ENCODE peak calls at places on chromosomes 11 and 22, in eight cellular contexts. N, C, G, Y, E, X, O and T are unnamed samples.

GRCh38 chr22:27778299-27779090 is 23.1 kb downstream of the MN1 start:
- ATAC-seq in N (no peak), C (no peak), G (no peak), Y (no peak), E (peak), X (no peak), O (no peak), T (peak)

GRCh38 chr11:1531961-1532586 is 40.0 kb downstream of the DUSP8 start:
- ATAC-seq in N (no peak), C (no peak), G (peak), Y (no peak), E (peak), X (no peak), O (peak), T (peak)

GRCh38 chr11:7579226-7579825 is 65.5 kb downstream of the PPFIBP2 start:
- ATAC-seq in N (no peak), C (no peak), G (peak), Y (no peak), E (peak), X (no peak), O (no peak), T (peak)

GRCh38 chr11:1157341-1157644 is 460 bp upstream of the MUC5AC start:
- ATAC-seq in N (no peak), C (no peak), G (no peak), Y (no peak), E (no peak), X (no peak), O (no peak), T (no peak)

GRCh38 chr11:104534268-104534667 is 364.0 kb downstream of the CASP12 start:
- ATAC-seq in N (no peak), C (no peak), G (no peak), Y (no peak), E (no peak), X (no peak), O (peak), T (no peak)

GRCh38 chr11:68380786-68381622 is 68.6 kb downstream of the LRP5 start:
- ATAC-seq in N (no peak), C (no peak), G (peak), Y (no peak), E (peak), X (peak), O (no peak), T (peak)

GRCh38 chr11:38130514-38130913 is 1532.5 kb upstream of the RAG2 start:
- ATAC-seq in N (no peak), C (no peak), G (no peak), Y (no peak), E (no peak), X (no peak), O (no peak), T (no peak)

GRCh38 chr11:12517741-12518140 is 140.4 kb downstream of the PARVA start:
- ATAC-seq in N (no peak), C (no peak), G (no peak), Y (no peak), E (no peak), X (no peak), O (no peak), T (no peak)

GRCh38 chr22:25403752-25404471 is 160.6 kb upstream of the GRK3 start:
- ATAC-seq in N (peak), C (no peak), G (no peak), Y (no peak), E (no peak), X (peak), O (peak), T (no peak)

GRCh38 chr11:88979641-88980040 is 86.1 kb downstream of the GRM5 start:
- ATAC-seq in N (no peak), C (no peak), G (no peak), Y (no peak), E (no peak), X (no peak), O (peak), T (no peak)

GRCh38 chr11:3880724-3881123 is 25.3 kb downstream of the STIM1 start:
- ATAC-seq in N (no peak), C (no peak), G (peak), Y (no peak), E (peak), X (no peak), O (peak), T (no peak)

GRCh38 chr22:44221710-44222475 is 41.2 kb downstream of the PARVG start:
- ATAC-seq in N (no peak), C (no peak), G (no peak), Y (no peak), E (no peak), X (no peak), O (no peak), T (no peak)

GRCh38 chr11:47071871-47072270 is 104.8 kb downstream of the ARFGAP2 start:
- ATAC-seq in N (no peak), C (no peak), G (no peak), Y (no peak), E (peak), X (no peak), O (no peak), T (peak)